ENCODE peak calls at places on chromosomes 4 and X, in four cellular contexts. One of them, this sample, is unnamed.

GRCh38 chr4:60134106-60134505 is 1066.0 kb upstream of the ADGRL3 start:
- DNase-seq in suprapubic skin: no peak
- DNase-seq in transverse colon: no peak
- DNase-seq in H1: no peak
- DNase-seq in this sample: no peak

GRCh38 chr4:56505269-56506109 is at the start of gene ARL9:
- DNase-seq in suprapubic skin: peak; percentile 80
- DNase-seq in transverse colon: peak; percentile 49
- DNase-seq in H1: peak; percentile 79
- DNase-seq in this sample: peak; percentile 78

GRCh38 chr4:6732441-6733357 is 16.7 kb downstream of the BLOC1S4 start:
- DNase-seq in suprapubic skin: peak; percentile 88
- DNase-seq in transverse colon: peak; percentile 68
- DNase-seq in H1: no peak
- DNase-seq in this sample: peak; percentile 80

GRCh38 chrX:47722260-47722659 is 63.3 kb upstream of the UXT start:
- DNase-seq in suprapubic skin: no peak
- DNase-seq in transverse colon: no peak
- DNase-seq in H1: no peak
- DNase-seq in this sample: no peak

GRCh38 chr4:56296449-56296990 is 90.8 kb downstream of the AASDH start:
- DNase-seq in suprapubic skin: no peak
- DNase-seq in transverse colon: no peak
- DNase-seq in H1: no peak
- DNase-seq in this sample: no peak

GRCh38 chr4:147735413-147736301 is 3.8 kb downstream of the ARHGAP10 start:
- DNase-seq in suprapubic skin: no peak
- DNase-seq in transverse colon: no peak
- DNase-seq in H1: no peak
- DNase-seq in this sample: no peak

GRCh38 chr4:71006203-71006907 is 12.9 kb downstream of the DCK start:
- DNase-seq in suprapubic skin: no peak
- DNase-seq in transverse colon: no peak
- DNase-seq in H1: no peak
- DNase-seq in this sample: no peak

GRCh38 chr4:105996845-105997244 is 101.6 kb downstream of the NPNT start:
- DNase-seq in suprapubic skin: no peak
- DNase-seq in transverse colon: no peak
- DNase-seq in H1: no peak
- DNase-seq in this sample: no peak

GRCh38 chrX:31126205-31126604 is 54.4 kb upstream of the FTHL17 start:
- DNase-seq in suprapubic skin: no peak
- DNase-seq in transverse colon: no peak
- DNase-seq in H1: no peak
- DNase-seq in this sample: no peak

GRCh38 chrX:148500428-148501120 is at the start of gene AFF2:
- DNase-seq in suprapubic skin: no peak
- DNase-seq in transverse colon: no peak
- DNase-seq in H1: peak; percentile 58
- DNase-seq in this sample: no peak

GRCh38 chr4:138678985-138679746 is 336.4 kb upstream of the NOCT start:
- DNase-seq in suprapubic skin: no peak
- DNase-seq in transverse colon: no peak
- DNase-seq in H1: no peak
- DNase-seq in this sample: no peak

GRCh38 chrX:124103966-124104365 is 142.5 kb downstream of the STAG2 start:
- DNase-seq in suprapubic skin: no peak
- DNase-seq in transverse colon: no peak
- DNase-seq in H1: no peak
- DNase-seq in this sample: no peak

GRCh38 chr4:105990933-105991332 is 95.7 kb downstream of the NPNT start:
- DNase-seq in suprapubic skin: no peak
- DNase-seq in transverse colon: peak; percentile 41
- DNase-seq in H1: no peak
- DNase-seq in this sample: peak; percentile 89

GRCh38 chr4:39353478-39354177 is 12.5 kb downstream of the RFC1 start:
- DNase-seq in suprapubic skin: no peak
- DNase-seq in transverse colon: no peak
- DNase-seq in H1: no peak
- DNase-seq in this sample: no peak

GRCh38 chrX:10022580-10023245 is 55.6 kb downstream of the CLDN34 start:
- DNase-seq in suprapubic skin: no peak
- DNase-seq in transverse colon: peak; percentile 37
- DNase-seq in H1: no peak
- DNase-seq in this sample: peak; percentile 83

DNA sequence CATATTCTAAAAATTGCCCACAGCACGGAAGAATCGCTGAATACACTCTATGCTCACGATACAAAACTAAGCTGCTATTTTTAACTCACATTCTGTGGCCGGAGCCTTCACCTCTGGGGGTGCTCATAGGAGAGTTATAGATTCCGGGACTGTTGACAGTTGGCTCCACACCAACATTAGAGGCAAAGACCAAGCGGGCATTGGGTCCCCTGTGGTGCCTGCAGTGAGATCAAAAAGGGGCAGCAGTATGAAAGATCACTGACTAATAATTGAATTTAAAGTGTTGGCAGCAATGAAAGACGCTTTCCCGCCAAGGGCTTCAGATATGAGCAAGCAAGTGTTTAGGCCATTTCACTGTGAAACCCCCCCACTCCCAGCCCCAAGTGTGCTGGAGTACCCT is 146.0 kb downstream of the TMEM144 start:
- DNase-seq in suprapubic skin: no peak
- DNase-seq in transverse colon: no peak
- DNase-seq in H1: no peak
- DNase-seq in this sample: no peak
- H3K4me3 ChIP-seq in suprapubic skin: no peak overlapping the region
- H3K4me3 ChIP-seq in transverse colon: no peak overlapping the region
- H3K4me3 ChIP-seq in H1: no peak overlapping the region
- H3K4me3 ChIP-seq in this sample: no peak overlapping the region

DNA sequence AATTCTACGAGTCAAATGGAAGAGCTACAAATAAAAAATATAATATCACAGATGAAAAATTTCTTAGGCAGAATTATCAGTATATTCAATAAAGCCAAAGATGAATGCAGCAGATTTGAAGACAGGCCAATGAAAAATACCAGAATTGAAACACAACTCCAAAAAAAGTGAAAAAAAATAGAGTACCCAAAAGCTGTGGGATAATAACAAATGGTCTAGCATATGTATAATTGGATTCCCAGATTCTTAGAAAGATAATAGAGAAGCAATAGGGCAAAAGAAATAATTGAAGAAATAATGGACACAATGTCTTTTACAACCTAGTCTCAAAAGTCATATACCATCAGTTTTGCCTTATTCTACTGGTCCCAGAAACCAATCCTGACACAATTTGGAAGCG is 4.4 kb downstream of the ANAPC10 start:
- DNase-seq in suprapubic skin: no peak
- DNase-seq in transverse colon: no peak
- DNase-seq in H1: no peak
- DNase-seq in this sample: no peak
- TF ChIP-seq POLR2AphosphoS5 in suprapubic skin: no peak
- TF ChIP-seq POLR2AphosphoS5 in transverse colon: no peak
- TF ChIP-seq POLR2AphosphoS5 in H1: no peak
- TF ChIP-seq POLR2AphosphoS5 in this sample: no peak

GRCh38 chr4:150447356-150447755 is 134.6 kb upstream of the MAB21L2 start:
- DNase-seq in suprapubic skin: no peak
- DNase-seq in transverse colon: no peak
- DNase-seq in H1: no peak
- DNase-seq in this sample: no peak
- H3K4me3 ChIP-seq in suprapubic skin: no peak overlapping the region
- H3K4me3 ChIP-seq in transverse colon: no peak overlapping the region
- H3K4me3 ChIP-seq in H1: no peak overlapping the region
- H3K4me3 ChIP-seq in this sample: no peak overlapping the region

GRCh38 chr4:100983426-100983825 is 363.9 kb downstream of the PPP3CA start:
- DNase-seq in suprapubic skin: no peak
- DNase-seq in transverse colon: no peak
- DNase-seq in H1: no peak
- DNase-seq in this sample: no peak

GRCh38 chr4:100982345-100982744 is 365.0 kb downstream of the PPP3CA start:
- DNase-seq in suprapubic skin: no peak
- DNase-seq in transverse colon: no peak
- DNase-seq in H1: no peak
- DNase-seq in this sample: no peak

GRCh38 chr4:100977274-100977673 is 370.1 kb downstream of the PPP3CA start:
- DNase-seq in suprapubic skin: no peak
- DNase-seq in transverse colon: no peak
- DNase-seq in H1: no peak
- DNase-seq in this sample: no peak

GRCh38 chr4:100981447-100982204 is 365.7 kb downstream of the PPP3CA start:
- DNase-seq in suprapubic skin: no peak
- DNase-seq in transverse colon: no peak
- DNase-seq in H1: no peak
- DNase-seq in this sample: no peak

DNA sequence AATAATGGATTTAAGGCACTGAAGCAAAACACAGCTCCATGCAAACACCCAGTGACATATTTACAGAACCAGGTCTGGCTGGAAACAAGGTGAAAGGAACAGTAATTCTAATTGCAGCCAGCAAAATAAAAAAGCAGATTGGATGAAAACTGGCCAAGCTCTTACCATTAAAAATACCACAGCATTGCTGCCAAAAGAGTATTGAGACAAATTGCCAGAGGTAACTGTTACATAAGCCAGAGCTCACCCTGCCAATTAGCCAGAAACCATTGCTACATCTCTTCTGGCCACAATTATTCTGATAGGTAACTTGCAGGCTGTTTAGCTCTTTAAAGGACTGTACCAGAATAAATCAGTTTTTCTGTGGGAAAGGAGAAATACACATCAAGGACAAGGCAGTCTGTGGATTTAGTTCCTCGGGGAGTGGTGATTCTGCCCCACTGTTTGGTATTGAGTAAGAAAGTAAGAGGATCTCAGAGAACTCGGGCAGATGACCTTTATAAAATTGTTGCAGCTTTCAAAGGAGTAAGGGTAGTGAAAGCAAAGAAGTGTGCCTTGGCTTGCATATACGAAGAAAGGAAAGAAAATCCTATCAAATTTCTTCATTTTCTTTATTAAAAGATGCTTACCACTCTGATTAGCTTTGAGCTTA is 369.5 kb downstream of the PPP3CA start:
- DNase-seq in suprapubic skin: no peak
- DNase-seq in transverse colon: no peak
- DNase-seq in H1: no peak
- DNase-seq in this sample: no peak
- TF ChIP-seq POLR2AphosphoS5 in suprapubic skin: no peak
- TF ChIP-seq POLR2AphosphoS5 in transverse colon: no peak
- TF ChIP-seq POLR2AphosphoS5 in H1: no peak
- TF ChIP-seq POLR2AphosphoS5 in this sample: peak; percentile 61

DNA sequence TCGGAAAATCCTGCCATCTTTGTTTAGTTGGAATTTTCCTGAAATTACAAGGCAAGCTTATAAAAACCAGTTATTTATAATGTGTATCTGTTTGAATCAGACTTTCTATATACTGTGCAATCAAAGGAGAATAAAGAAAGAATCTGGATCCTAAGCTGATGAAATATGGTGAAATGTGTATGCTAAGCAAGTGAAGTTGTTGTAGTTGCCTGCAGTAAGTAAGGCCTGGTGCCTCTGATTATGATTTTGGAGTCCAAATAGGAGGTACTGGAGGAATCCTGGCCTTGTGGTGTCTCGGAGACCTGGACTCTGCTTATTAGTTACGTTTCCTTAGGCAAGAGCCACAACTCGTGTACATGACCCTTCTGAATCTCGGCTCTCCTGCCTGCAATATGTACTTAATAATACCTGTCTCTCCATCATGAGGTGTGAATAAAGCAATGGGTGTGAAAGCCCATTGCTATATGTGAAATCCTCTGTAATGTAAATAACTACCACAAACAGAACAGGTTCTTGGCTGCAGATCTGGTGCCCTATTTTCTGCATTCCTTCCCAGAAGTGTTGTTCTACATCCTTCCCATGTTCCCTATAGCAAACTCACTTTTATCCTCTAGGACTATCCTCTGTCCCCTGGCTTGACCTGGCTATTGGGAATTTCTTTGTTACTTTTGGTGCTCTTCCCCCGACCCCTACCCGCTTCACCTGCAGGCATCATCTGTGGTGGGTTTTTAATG is 13.2 kb upstream of the FREM3 start:
- DNase-seq in suprapubic skin: no peak
- DNase-seq in transverse colon: no peak
- DNase-seq in H1: no peak
- DNase-seq in this sample: no peak
- H3K4me3 ChIP-seq in suprapubic skin: no peak overlapping the region
- H3K4me3 ChIP-seq in transverse colon: no peak overlapping the region
- H3K4me3 ChIP-seq in H1: no peak overlapping the region
- H3K4me3 ChIP-seq in this sample: no peak overlapping the region

This sample was measured in sigmoid colon.